ENCODE peak calls at places on chromosome 4, in four cellular contexts. X is GM23338, Q is transverse colon, I is heart left ventricle. C is an unnamed sample.
A peak's percentile ranks its signal among the peaks of the same experiment; 100 is the strongest.

GRCh38 chr4:97370581-97370980 is 772.7 kb downstream of the STPG2 start:
- DNase-seq in X (no peak), Q (no peak), I (no peak), C (no peak)

GRCh38 chr4:101258782-101259353 is 88.5 kb downstream of the PPP3CA start:
- DNase-seq in X (no peak), Q (no peak), I (no peak), C (no peak)

GRCh38 chr4:111678908-111679307 is 466.3 kb upstream of the FAM241A start:
- DNase-seq in X (no peak), Q (no peak), I (no peak), C (no peak)

GRCh38 chr4:103012594-103012993 is 6.9 kb downstream of the SLC9B1 start:
- DNase-seq in X (no peak), Q (no peak), I (no peak), C (no peak)

GRCh38 chr4:185143596-185143969 is 517 bp downstream of the SLC25A4 start:
- DNase-seq in X (no peak), Q (peak; percentile 58), I (peak; percentile 79), C (peak; percentile 53)

GRCh38 chr4:8323947-8324555 is 54.5 kb downstream of the HTRA3 start:
- DNase-seq in X (no peak), Q (no peak), I (no peak), C (no peak)

GRCh38 chr4:35166437-35166836 is 1077.9 kb downstream of the ARAP2 start:
- DNase-seq in X (no peak), Q (no peak), I (no peak), C (no peak)

GRCh38 chr4:54499308-54500074 is 158.3 kb upstream of the KIT start:
- DNase-seq in X (no peak), Q (no peak), I (no peak), C (no peak)

GRCh38 chr4:108644237-108644636 is 6.2 kb upstream of the OSTC start:
- DNase-seq in X (no peak), Q (no peak), I (no peak), C (no peak)

GRCh38 chr4:78068481-78068880 is 11.4 kb downstream of the FRAS1 start:
- DNase-seq in X (no peak), Q (no peak), I (no peak), C (no peak)

GRCh38 chr4:20761826-20762225 is 61.6 kb downstream of the PACRGL start:
- DNase-seq in X (no peak), Q (no peak), I (no peak), C (no peak)

GRCh38 chr4:123826896-123827295 is 430.3 kb downstream of the SPRY1 start:
- DNase-seq in X (no peak), Q (no peak), I (no peak), C (no peak)

GRCh38 chr4:77913353-77913752 is 50.7 kb downstream of the MRPL1 start:
- DNase-seq in X (no peak), Q (no peak), I (no peak), C (no peak)

GRCh38 chr4:17997129-17997528 is 24.4 kb downstream of the LCORL start:
- DNase-seq in X (no peak), Q (no peak), I (no peak), C (no peak)

GRCh38 chr4:26108024-26108423 is 194.0 kb downstream of the SMIM20 start:
- DNase-seq in X (peak; percentile 9), Q (no peak), I (no peak), C (no peak)

GRCh38 chr4:186192068-186192751 is 843 bp downstream of the CYP4V2 start:
- DNase-seq in X (peak; percentile 73), Q (peak; percentile 57), I (peak; percentile 60), C (peak; percentile 39)

GRCh38 chr4:56804551-56804950 is 16.9 kb downstream of the SPINK2 start:
- DNase-seq in X (no peak), Q (no peak), I (no peak), C (no peak)

GRCh38 chr4:113293673-113294072 is 244.2 kb downstream of the ANK2 start:
- DNase-seq in X (peak; percentile 26), Q (no peak), I (no peak), C (no peak)

GRCh38 chr4:126465341-126465740 is 1150.6 kb downstream of the FAT4 start:
- DNase-seq in X (no peak), Q (no peak), I (no peak), C (no peak)

GRCh38 chr4:176849076-176849475 is 56.4 kb upstream of the VEGFC start:
- DNase-seq in X (no peak), Q (no peak), I (no peak), C (no peak)

GRCh38 chr4:155758500-155759371 is at the start of gene GUCY1B1:
- DNase-seq in X (peak; percentile 95), Q (peak; percentile 81), I (peak; percentile 97), C (peak; percentile 94)

GRCh38 chr4:153294631-153295030 is 49.9 kb upstream of the MND1 start:
- DNase-seq in X (no peak), Q (no peak), I (no peak), C (no peak)
- H3K36me3 ChIP-seq in X (peaks cover 14% of the 10 kb centered on the region), Q (peaks cover 19% of the 10 kb centered on the region), I (no peaks in the 10 kb centered on the region), C (no peaks in the 10 kb centered on the region)

DNA sequence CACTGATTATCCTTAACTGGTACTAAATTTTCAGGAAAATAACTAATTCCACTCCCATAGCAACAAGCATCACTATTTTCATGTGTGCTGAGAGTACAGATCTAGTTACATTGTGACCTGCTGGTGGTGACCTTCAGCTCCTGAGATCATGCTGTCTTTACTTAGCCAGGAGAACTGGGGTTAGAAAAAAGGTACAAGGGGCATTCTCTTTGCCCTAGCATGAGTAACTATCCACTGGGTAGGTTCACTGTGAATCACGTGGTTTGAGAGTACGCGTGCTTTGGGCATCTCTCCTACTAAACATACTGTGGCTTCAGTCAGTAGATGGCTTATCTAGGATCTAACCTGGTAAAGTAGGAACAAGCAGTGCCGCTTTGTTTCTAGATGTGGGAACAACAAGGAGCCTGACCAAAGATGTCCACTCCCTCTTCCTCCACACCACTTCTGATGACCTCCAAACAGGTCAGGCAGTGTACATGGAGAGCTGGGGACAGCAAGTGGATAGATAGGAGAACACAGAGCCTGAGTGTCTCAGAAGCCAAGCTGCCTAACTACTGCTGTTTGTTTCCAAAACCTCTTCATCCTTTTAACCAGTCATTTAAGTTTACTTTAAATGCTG is 90.2 kb downstream of the CBR4 start:
- DNase-seq in X (no peak), Q (no peak), I (no peak), C (no peak)
- H3K36me3 ChIP-seq in X (no peaks in the 10 kb centered on the region), Q (peaks cover 39% of the 10 kb centered on the region), I (peaks cover 34% of the 10 kb centered on the region), C (no peaks in the 10 kb centered on the region)

GRCh38 chr4:38873290-38873949 is 5.8 kb downstream of the FAM114A1 start:
- DNase-seq in X (peak; percentile 21), Q (no peak), I (no peak), C (no peak)

GRCh38 chr4:38872620-38873019 is 5.0 kb downstream of the FAM114A1 start:
- DNase-seq in X (no peak), Q (peak; percentile 50), I (no peak), C (peak; percentile 65)

GRCh38 chr4:38871593-38871992 is 4.0 kb downstream of the FAM114A1 start:
- DNase-seq in X (no peak), Q (no peak), I (no peak), C (no peak)

DNA sequence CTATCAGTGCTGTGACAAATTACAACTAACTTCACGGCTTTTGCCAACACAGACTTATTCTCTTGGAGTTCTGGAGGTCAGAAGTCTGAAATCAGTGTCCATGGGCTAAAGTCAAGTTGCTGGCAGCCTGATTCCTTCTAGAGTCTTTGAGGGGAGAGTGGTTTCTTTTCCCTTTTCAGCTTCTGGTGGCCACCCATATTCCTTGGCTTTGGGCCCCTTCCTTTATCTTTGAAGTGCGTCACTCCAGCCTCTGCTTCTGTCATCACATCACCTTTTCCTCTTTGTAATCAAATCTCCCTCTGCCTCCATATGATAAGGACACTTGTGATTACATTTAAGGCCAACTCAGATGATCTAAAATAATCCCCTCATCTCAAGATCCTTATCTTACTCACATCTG is 9.0 kb downstream of the FAM114A1 start:
- DNase-seq in X (no peak), Q (no peak), I (no peak), C (no peak)
- H3K36me3 ChIP-seq in X (no peaks in the 10 kb centered on the region), Q (peaks cover 13% of the 10 kb centered on the region), I (peaks cover 47% of the 10 kb centered on the region), C (peaks cover 7% of the 10 kb centered on the region)

GRCh38 chr4:105436414-105436813 is 37.4 kb downstream of the PPA2 start:
- DNase-seq in X (no peak), Q (no peak), I (no peak), C (no peak)

GRCh38 chr4:105434940-105435339 is 38.9 kb downstream of the PPA2 start:
- DNase-seq in X (no peak), Q (no peak), I (no peak), C (no peak)

GRCh38 chr4:105440890-105441289 is 33.0 kb downstream of the PPA2 start:
- DNase-seq in X (no peak), Q (no peak), I (no peak), C (no peak)
- H3K36me3 ChIP-seq in X (no peaks in the 10 kb centered on the region), Q (peaks cover 30% of the 10 kb centered on the region), I (peaks cover 65% of the 10 kb centered on the region), C (no peaks in the 10 kb centered on the region)